ENCODE peak calls at places on chromosome 2, in four cellular contexts. D is astrocyte, F is adrenal gland, H is tibial nerve. M is an unnamed sample.

GRCh38 chr2:237511421-237511820 is 24.4 kb downstream of the MLPH start:
- DNase-seq in F (no peak), H (no peak), D (no peak), M (peak; percentile 50)

GRCh38 chr2:42868096-42868495 is 75.7 kb upstream of the HAAO start:
- DNase-seq in F (no peak), H (no peak), D (no peak), M (no peak)

GRCh38 chr2:167681646-167682045 is 565.7 kb downstream of the STK39 start:
- DNase-seq in F (no peak), H (no peak), D (no peak), M (no peak)

GRCh38 chr2:46434851-46435273 is 44.5 kb upstream of the TMEM247 start:
- DNase-seq in H (no peak), D (peak; percentile 91), F (no peak), M (peak; percentile 40)

GRCh38 chr2:37875332-37875976 is 49.6 kb upstream of the RMDN2 start:
- DNase-seq in H (no peak), F (no peak), D (no peak), M (no peak)

GRCh38 chr2:204749319-204749718 is 204.0 kb downstream of the PARD3B start:
- DNase-seq in H (no peak), D (peak; percentile 82), F (no peak), M (peak; percentile 54)

GRCh38 chr2:240166761-240167587 is 26.5 kb upstream of the OTOS start:
- DNase-seq in F (no peak), D (no peak), H (no peak), M (no peak)

GRCh38 chr2:150679456-150680120 is 192.1 kb upstream of the RND3 start:
- DNase-seq in H (no peak), F (no peak), D (peak; percentile 75), M (no peak)

GRCh38 chr2:14960686-14961324 is 328.3 kb downstream of the LRATD1 start:
- DNase-seq in F (no peak), H (no peak), D (peak; percentile 51), M (no peak)

GRCh38 chr2:120289221-120289906 is 36.7 kb downstream of the RALB start:
- DNase-seq in H (no peak), D (no peak), F (no peak), M (no peak)

GRCh38 chr2:223811757-223812156 is 25.6 kb downstream of the AP1S3 start:
- DNase-seq in D (peak; percentile 67), H (no peak), F (no peak), M (no peak)

GRCh38 chr2:100260712-100261620 is 61.3 kb downstream of the LONRF2 start:
- DNase-seq in D (peak; percentile 63), H (peak; percentile 43), F (peak; percentile 95), M (peak; percentile 63)

GRCh38 chr2:236895497-236895896 is 190.2 kb upstream of the COPS8 start:
- DNase-seq in F (no peak), D (no peak), H (no peak), M (no peak)

GRCh38 chr2:74845217-74845751 is 11.4 kb downstream of the HK2 start:
- DNase-seq in F (peak; percentile 94), H (peak; percentile 32), D (peak; percentile 90), M (peak; percentile 70)

GRCh38 chr2:151922845-151923666 is 94.8 kb upstream of the ARL5A start:
- DNase-seq in H (peak; percentile 52), F (peak; percentile 89), D (no peak), M (no peak)

GRCh38 chr2:22153974-22154373 is 1030.2 kb downstream of the TDRD15 start:
- DNase-seq in H (no peak), F (no peak), D (no peak), M (no peak)

GRCh38 chr2:151975460-151976414 is 123.1 kb downstream of the CACNB4 start:
- DNase-seq in D (no peak), H (no peak), F (no peak), M (no peak)

GRCh38 chr2:182980115-182980514 is 58.1 kb downstream of the NCKAP1 start:
- DNase-seq in F (no peak), D (peak; percentile 18), H (no peak), M (peak; percentile 11)

GRCh38 chr2:44944102-44944951 is 2.8 kb downstream of the SIX3 start:
- DNase-seq in D (no peak), F (no peak), H (no peak), M (no peak)

DNA sequence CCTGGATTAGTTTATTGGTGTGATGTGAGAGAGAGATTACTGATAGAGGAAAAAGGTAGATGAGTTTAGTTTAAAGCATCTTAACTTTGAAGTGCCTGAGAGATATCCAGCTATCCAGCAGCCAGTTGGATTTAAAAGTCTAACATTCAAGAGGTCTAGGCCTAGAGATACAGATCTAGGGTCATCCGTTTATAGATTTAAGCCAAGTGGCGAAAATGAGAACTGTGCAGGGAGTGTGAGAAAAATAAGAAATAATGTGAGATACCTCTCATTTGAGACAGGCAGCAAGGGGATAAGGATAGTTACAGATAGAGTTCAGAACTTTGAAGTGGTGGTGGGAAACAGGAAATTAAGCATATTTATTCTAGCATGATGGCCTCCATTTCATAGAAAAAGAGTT is 5.3 kb upstream of the ORC2 start:
- DNase-seq in D (no peak), H (no peak), F (no peak), M (no peak)
- TF ChIP-seq CTCF in D (no peak), H (no peak), F (no peak), M (no peak)

DNA sequence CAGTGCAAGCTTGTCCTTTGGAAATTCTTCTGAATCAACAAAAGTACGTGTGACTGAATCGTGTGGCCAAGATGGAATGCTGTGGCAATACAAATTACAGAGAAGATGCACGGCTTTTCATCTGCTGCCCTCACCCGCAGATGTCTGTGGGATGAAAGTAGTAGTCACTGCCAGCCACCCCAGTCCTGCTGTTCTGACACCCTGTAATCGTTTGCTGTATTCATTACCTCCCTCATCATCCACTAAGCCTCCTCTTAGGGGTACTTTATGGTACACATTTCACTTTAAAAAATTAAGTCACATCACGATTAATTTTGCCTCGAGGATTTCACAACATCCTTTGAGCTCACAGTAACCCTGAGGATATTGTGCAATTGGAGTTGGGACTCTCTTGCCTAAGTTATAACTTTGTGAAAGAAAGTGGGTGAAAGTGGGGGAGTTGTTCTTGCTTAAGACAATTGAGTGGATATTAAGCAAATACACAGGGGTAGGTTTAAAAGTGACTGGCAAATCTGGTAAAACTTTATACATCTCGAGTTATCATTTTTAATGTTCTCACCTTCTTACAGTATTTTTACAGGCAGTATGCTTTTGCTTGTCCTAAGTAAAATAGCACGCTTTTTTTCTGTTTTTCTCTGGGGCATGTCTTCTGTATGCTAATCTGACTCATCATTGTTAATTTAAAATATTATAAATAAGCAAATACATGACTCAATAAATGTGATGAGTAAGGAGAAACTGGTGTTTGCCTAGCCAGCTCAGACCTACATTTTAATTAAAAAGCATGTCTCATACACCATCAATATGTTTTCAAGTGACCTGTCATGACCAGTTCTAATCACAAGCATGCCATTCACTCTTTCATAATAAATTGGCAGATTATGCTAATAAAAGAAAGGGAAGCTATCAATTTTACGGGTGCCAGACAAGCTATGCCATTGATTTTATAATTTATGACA is 680.9 kb downstream of the IRS1 start:
- DNase-seq in F (peak; percentile 65), D (peak; percentile 94), H (no peak), M (peak; percentile 86)
- H3K4me3 ChIP-seq in F (no peak overlapping the region), D (no peak overlapping the region), H (no peak overlapping the region), M (peak overlapping the region; percentile 2)

GRCh38 chr2:147696426-147696825 is 148.4 kb upstream of the ACVR2A start:
- DNase-seq in H (no peak), D (peak; percentile 7), F (no peak), M (no peak)
- TF ChIP-seq CTCF in H (no peak), D (no peak), F (no peak), M (no peak)

DNA sequence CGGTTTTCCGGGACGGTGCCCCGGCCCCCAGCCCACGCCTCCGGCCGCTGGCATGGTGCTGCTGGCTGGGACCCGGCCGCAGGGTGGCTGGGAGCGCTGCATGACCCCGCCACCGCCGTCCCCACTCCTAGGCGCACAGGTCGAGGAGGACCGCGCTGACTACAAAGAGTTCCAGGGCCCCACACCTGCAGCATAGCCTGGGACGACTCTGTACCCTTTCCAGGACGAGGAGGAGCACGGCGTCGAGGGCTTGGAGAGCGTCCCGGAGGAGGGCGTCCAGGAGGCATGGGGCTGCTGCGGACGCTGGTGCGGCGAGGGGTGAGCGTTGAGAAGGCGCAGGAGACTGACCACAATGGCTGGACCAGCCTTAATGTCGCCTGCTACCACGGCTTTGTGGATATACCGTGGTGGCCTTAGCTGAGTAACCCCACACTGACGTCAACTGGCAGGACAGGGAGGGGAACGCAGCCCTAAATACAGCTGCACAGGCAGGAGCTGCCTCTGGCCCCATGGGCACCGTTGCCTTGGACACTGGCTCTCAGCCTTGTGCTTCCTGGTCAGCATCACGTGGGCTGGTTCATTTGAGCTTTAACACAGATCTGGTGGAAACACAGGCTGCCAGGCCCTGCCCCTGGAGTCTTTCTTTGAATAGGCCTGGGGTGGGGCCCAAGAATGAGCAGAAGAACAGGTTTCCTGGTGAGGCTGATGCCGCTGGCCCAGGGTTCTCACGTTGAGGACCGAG is 40.9 kb upstream of the TRIM43B start:
- DNase-seq in F (no peak), H (no peak), D (peak; percentile 9), M (no peak)
- H3K4me3 ChIP-seq in F (no peak overlapping the region), H (peak overlapping the region; percentile 70), D (peak overlapping the region; percentile 62), M (no peak overlapping the region)

DNA sequence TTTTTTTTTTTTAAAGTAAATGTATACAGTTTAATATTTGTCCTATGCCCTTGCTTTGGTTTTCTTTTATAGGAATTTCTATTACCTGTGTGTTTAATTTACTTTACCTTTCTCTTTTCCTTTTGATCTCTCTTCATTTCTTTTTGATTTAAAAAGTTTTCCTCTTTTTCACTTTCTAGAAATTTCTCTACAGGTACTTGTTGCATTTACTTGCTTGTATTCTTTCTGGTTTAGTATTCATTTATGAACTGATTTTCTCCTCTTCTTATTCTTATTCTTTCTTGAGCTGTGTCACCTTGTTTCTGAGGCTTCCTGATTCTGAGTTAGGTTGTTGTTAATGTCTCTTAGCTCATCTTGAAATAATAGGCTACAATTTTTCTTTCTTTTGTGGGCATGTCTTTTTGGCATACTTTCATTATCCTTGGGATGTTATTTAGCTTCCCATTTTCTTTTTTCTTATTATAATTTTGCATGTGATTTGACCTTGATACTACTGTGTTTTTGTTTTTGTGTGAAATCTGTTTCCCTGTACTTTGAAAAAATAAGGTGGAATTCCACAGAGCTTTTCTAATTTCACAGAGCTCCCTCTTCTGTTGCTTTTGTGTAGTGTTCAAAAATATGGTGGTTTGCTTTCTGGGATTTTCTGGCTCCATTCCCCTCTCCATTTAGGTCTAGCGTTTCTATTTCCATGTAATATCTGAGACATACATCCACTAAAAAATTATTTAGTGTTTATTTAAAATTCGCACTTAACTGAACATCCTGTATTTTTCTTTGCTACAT is 25.5 kb upstream of the ALMS1 start:
- DNase-seq in D (no peak), F (no peak), H (no peak), M (no peak)
- TF ChIP-seq CTCF in D (peak; percentile 27), F (peak; percentile 37), H (no peak), M (peak; percentile 33)

GRCh38 chr2:231300020-231300721 is 95.3 kb upstream of the B3GNT7 start:
- DNase-seq in D (peak; percentile 35), H (no peak), F (no peak), M (no peak)
- H3K4me3 ChIP-seq in D (no peak overlapping the region), H (no peak overlapping the region), F (no peak overlapping the region), M (no peak overlapping the region)

DNA sequence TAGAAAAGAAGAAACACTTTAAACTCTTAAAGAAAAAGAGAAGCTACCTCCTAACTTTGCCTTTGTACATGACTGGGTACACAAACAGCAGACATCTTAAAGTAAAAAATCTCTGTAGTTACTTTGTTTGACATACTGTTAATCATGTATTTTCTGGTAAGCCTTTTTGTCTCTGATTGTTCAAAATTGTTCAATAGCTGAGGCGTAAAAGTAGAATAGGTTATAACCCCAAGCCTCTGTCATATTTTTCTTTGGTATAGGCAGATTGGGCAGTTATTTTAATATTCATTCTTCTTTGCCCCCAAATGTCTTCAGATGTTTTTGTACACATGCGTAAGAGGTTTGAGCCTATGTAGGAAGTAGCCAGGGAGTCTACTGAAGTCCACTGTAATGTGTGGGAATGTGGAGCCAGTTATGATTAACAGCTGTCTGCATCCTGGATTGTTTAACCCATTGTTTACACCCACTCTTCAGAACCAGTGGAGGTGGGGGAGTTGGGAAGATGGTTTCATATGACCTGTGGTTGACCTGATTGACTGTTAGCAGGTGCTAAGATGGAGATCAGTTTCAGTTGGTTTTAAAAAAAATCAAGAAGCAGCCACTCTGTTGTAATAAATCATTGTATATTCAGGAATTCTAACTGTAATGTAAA is 150.5 kb downstream of the TANC1 start:
- DNase-seq in F (no peak), H (no peak), D (no peak), M (no peak)
- TF ChIP-seq CTCF in F (no peak), H (no peak), D (no peak), M (no peak)